ENCODE peak calls at places on chromosomes 6 and 20, in eight cellular contexts. One of them, this sample, is unnamed.

GRCh38 chr20:62362991-62363919 is 3.9 kb downstream of the LAMA5 start:
- DNase-seq in transverse colon: peak
- DNase-seq in prostate gland: peak
- DNase-seq in breast epithelium: no peak
- DNase-seq in heart left ventricle: peak
- DNase-seq in spleen: no peak
- DNase-seq in tibial nerve: no peak
- DNase-seq in uterus: peak
- DNase-seq in this sample: peak

GRCh38 chr6:3789018-3789895 is 37.7 kb upstream of the PXDC1 start:
- DNase-seq in spleen: no peak
- DNase-seq in transverse colon: no peak
- DNase-seq in tibial nerve: no peak
- DNase-seq in prostate gland: no peak
- DNase-seq in uterus: no peak
- DNase-seq in heart left ventricle: no peak
- DNase-seq in breast epithelium: no peak
- DNase-seq in this sample: no peak

GRCh38 chr6:16276991-16277981 is 38.9 kb downstream of the GMPR start:
- DNase-seq in prostate gland: peak
- DNase-seq in transverse colon: peak
- DNase-seq in uterus: peak
- DNase-seq in spleen: no peak
- DNase-seq in tibial nerve: peak
- DNase-seq in heart left ventricle: peak
- DNase-seq in breast epithelium: peak
- DNase-seq in this sample: peak

GRCh38 chr20:2365091-2365490 is 15.6 kb upstream of the TGM6 start:
- DNase-seq in tibial nerve: no peak
- DNase-seq in heart left ventricle: no peak
- DNase-seq in prostate gland: no peak
- DNase-seq in uterus: no peak
- DNase-seq in transverse colon: no peak
- DNase-seq in spleen: no peak
- DNase-seq in breast epithelium: no peak
- DNase-seq in this sample: no peak

GRCh38 chr6:148343028-148343374 is 363 bp downstream of the SASH1 start:
- DNase-seq in tibial nerve: no peak
- DNase-seq in breast epithelium: peak
- DNase-seq in uterus: peak
- DNase-seq in spleen: peak
- DNase-seq in heart left ventricle: peak
- DNase-seq in transverse colon: no peak
- DNase-seq in prostate gland: peak
- DNase-seq in this sample: no peak

GRCh38 chr20:43438578-43439316 is 18.9 kb upstream of the SRSF6 start:
- DNase-seq in breast epithelium: no peak
- DNase-seq in spleen: no peak
- DNase-seq in uterus: no peak
- DNase-seq in tibial nerve: no peak
- DNase-seq in prostate gland: no peak
- DNase-seq in transverse colon: no peak
- DNase-seq in heart left ventricle: no peak
- DNase-seq in this sample: no peak

GRCh38 chr6:19472168-19472567 is 365.0 kb upstream of the ID4 start:
- DNase-seq in transverse colon: no peak
- DNase-seq in spleen: no peak
- DNase-seq in heart left ventricle: no peak
- DNase-seq in uterus: no peak
- DNase-seq in tibial nerve: no peak
- DNase-seq in breast epithelium: no peak
- DNase-seq in prostate gland: no peak
- DNase-seq in this sample: no peak

GRCh38 chr6:51330971-51331370 is 512.3 kb downstream of the TFAP2B start:
- DNase-seq in transverse colon: no peak
- DNase-seq in uterus: no peak
- DNase-seq in breast epithelium: no peak
- DNase-seq in spleen: no peak
- DNase-seq in tibial nerve: no peak
- DNase-seq in prostate gland: no peak
- DNase-seq in heart left ventricle: no peak
- DNase-seq in this sample: no peak

GRCh38 chr20:50195524-50196120 is 5.0 kb downstream of the CEBPB start:
- DNase-seq in tibial nerve: no peak
- DNase-seq in prostate gland: no peak
- DNase-seq in uterus: no peak
- DNase-seq in breast epithelium: no peak
- DNase-seq in spleen: no peak
- DNase-seq in heart left ventricle: no peak
- DNase-seq in transverse colon: no peak
- DNase-seq in this sample: no peak

GRCh38 chr6:159108438-159108985 is 60.7 kb upstream of the FNDC1 start:
- DNase-seq in transverse colon: no peak
- DNase-seq in spleen: no peak
- DNase-seq in tibial nerve: no peak
- DNase-seq in prostate gland: no peak
- DNase-seq in heart left ventricle: no peak
- DNase-seq in breast epithelium: no peak
- DNase-seq in uterus: no peak
- DNase-seq in this sample: no peak

GRCh38 chr6:159105716-159106115 is 60.9 kb upstream of the TAGAP start:
- DNase-seq in spleen: no peak
- DNase-seq in breast epithelium: no peak
- DNase-seq in uterus: no peak
- DNase-seq in transverse colon: no peak
- DNase-seq in heart left ventricle: no peak
- DNase-seq in tibial nerve: no peak
- DNase-seq in prostate gland: no peak
- DNase-seq in this sample: no peak

GRCh38 chr6:159107451-159108260 is 61.5 kb upstream of the FNDC1 start:
- DNase-seq in tibial nerve: no peak
- DNase-seq in uterus: no peak
- DNase-seq in spleen: peak
- DNase-seq in heart left ventricle: no peak
- DNase-seq in transverse colon: peak
- DNase-seq in breast epithelium: no peak
- DNase-seq in prostate gland: no peak
- DNase-seq in this sample: no peak

GRCh38 chr6:159104931-159105330 is 60.1 kb upstream of the TAGAP start:
- DNase-seq in spleen: peak
- DNase-seq in breast epithelium: peak
- DNase-seq in tibial nerve: no peak
- DNase-seq in prostate gland: no peak
- DNase-seq in transverse colon: peak
- DNase-seq in heart left ventricle: no peak
- DNase-seq in uterus: no peak
- DNase-seq in this sample: no peak

GRCh38 chr6:159106627-159107241 is 61.9 kb upstream of the TAGAP start:
- DNase-seq in heart left ventricle: peak
- DNase-seq in spleen: peak
- DNase-seq in breast epithelium: peak
- DNase-seq in uterus: peak
- DNase-seq in prostate gland: peak
- DNase-seq in transverse colon: peak
- DNase-seq in tibial nerve: peak
- DNase-seq in this sample: peak
- TF ChIP-seq POLR2A in heart left ventricle: no peak
- TF ChIP-seq POLR2A in spleen: no peak
- TF ChIP-seq POLR2A in breast epithelium: no peak
- TF ChIP-seq POLR2A in uterus: no peak
- TF ChIP-seq POLR2A in prostate gland: no peak
- TF ChIP-seq POLR2A in transverse colon: peak
- TF ChIP-seq POLR2A in tibial nerve: no peak
- TF ChIP-seq POLR2A in this sample: no peak

GRCh38 chr6:135739288-135739687 is 112.2 kb upstream of the PDE7B start:
- DNase-seq in tibial nerve: no peak
- DNase-seq in breast epithelium: no peak
- DNase-seq in transverse colon: no peak
- DNase-seq in heart left ventricle: no peak
- DNase-seq in spleen: no peak
- DNase-seq in prostate gland: no peak
- DNase-seq in uterus: no peak
- DNase-seq in this sample: no peak

GRCh38 chr6:135748189-135748588 is 103.3 kb upstream of the PDE7B start:
- DNase-seq in spleen: no peak
- DNase-seq in uterus: no peak
- DNase-seq in prostate gland: no peak
- DNase-seq in breast epithelium: no peak
- DNase-seq in tibial nerve: no peak
- DNase-seq in transverse colon: no peak
- DNase-seq in heart left ventricle: no peak
- DNase-seq in this sample: no peak

GRCh38 chr6:135738646-135739045 is 112.9 kb upstream of the PDE7B start:
- DNase-seq in heart left ventricle: no peak
- DNase-seq in breast epithelium: no peak
- DNase-seq in tibial nerve: no peak
- DNase-seq in transverse colon: no peak
- DNase-seq in spleen: no peak
- DNase-seq in uterus: no peak
- DNase-seq in prostate gland: no peak
- DNase-seq in this sample: no peak

GRCh38 chr6:135740580-135740979 is 110.9 kb upstream of the PDE7B start:
- DNase-seq in spleen: no peak
- DNase-seq in heart left ventricle: no peak
- DNase-seq in tibial nerve: no peak
- DNase-seq in transverse colon: no peak
- DNase-seq in breast epithelium: no peak
- DNase-seq in prostate gland: no peak
- DNase-seq in uterus: no peak
- DNase-seq in this sample: no peak

GRCh38 chr6:135743476-135743875 is 108.0 kb upstream of the PDE7B start:
- DNase-seq in breast epithelium: no peak
- DNase-seq in tibial nerve: no peak
- DNase-seq in prostate gland: no peak
- DNase-seq in transverse colon: no peak
- DNase-seq in uterus: no peak
- DNase-seq in heart left ventricle: no peak
- DNase-seq in spleen: no peak
- DNase-seq in this sample: no peak
- TF ChIP-seq CTCF in breast epithelium: no peak
- TF ChIP-seq CTCF in tibial nerve: no peak
- TF ChIP-seq CTCF in prostate gland: no peak
- TF ChIP-seq CTCF in transverse colon: no peak
- TF ChIP-seq CTCF in uterus: no peak
- TF ChIP-seq CTCF in heart left ventricle: no peak
- TF ChIP-seq CTCF in spleen: no peak
- TF ChIP-seq CTCF in this sample: no peak

DNA sequence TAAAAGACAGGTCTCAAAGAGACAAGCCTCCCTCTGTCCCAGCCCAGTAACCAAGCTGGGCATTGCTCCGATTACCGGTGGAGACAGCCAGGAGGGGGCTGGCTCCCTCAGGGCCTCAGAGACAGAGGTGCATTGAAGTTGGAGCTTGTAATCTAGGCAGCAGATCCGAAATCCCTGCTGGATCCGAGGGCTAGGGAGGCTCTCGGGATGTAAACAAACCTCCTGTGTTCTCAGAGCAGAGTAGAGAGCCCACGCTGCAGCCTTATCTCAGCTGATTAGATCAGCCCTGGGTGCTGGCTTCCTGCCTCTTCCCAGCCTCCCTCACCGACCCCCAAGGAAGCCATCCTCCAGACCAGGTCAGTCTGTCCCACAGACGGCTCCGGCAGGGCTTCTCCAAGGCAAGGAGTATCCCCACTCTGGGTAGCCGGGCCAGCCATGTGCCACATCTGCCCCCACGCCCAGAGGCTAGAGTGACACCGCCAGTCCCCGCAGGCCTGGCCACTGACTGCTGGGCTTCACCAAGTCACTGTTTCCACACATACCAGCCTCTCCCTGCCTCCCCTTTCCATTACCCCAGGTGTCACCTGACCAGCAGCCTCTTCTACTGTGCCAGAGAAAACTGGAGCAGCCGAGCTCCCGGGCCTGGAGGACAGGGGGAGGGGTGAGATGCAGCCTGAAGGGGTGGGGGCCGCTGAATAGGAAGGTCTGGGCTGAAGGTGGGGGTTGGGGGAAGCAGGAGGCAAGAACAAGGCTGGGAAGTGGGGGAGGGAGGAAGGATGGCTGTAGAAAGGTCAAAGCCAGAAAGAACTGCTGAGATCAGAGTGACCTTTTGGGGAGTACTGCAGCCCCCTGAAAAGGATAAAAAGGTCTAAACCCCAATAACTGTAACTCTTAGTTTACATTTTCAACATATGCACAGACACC is 6.0 kb downstream of the SDC4 start:
- DNase-seq in heart left ventricle: peak
- DNase-seq in tibial nerve: no peak
- DNase-seq in spleen: no peak
- DNase-seq in transverse colon: peak
- DNase-seq in prostate gland: peak
- DNase-seq in uterus: peak
- DNase-seq in breast epithelium: peak
- DNase-seq in this sample: peak
- TF ChIP-seq POLR2A in heart left ventricle: peak
- TF ChIP-seq POLR2A in tibial nerve: peak
- TF ChIP-seq POLR2A in spleen: no peak
- TF ChIP-seq POLR2A in transverse colon: peak
- TF ChIP-seq POLR2A in prostate gland: peak
- TF ChIP-seq POLR2A in uterus: peak
- TF ChIP-seq POLR2A in breast epithelium: peak
- TF ChIP-seq POLR2A in this sample: peak

GRCh38 chr6:33201147-33201545 is 479 bp downstream of the SLC39A7 start:
- DNase-seq in prostate gland: no peak
- DNase-seq in uterus: no peak
- DNase-seq in tibial nerve: no peak
- DNase-seq in transverse colon: no peak
- DNase-seq in heart left ventricle: no peak
- DNase-seq in spleen: peak
- DNase-seq in breast epithelium: no peak
- DNase-seq in this sample: no peak

GRCh38 chr6:33200234-33201146 is at the start of the genes RXRB and SLC39A7:
- DNase-seq in heart left ventricle: peak
- DNase-seq in breast epithelium: peak
- DNase-seq in tibial nerve: peak
- DNase-seq in uterus: peak
- DNase-seq in spleen: peak
- DNase-seq in transverse colon: peak
- DNase-seq in prostate gland: peak
- DNase-seq in this sample: peak

GRCh38 chr6:33198853-33199436 is 1.5 kb downstream of the RXRB start:
- DNase-seq in heart left ventricle: no peak
- DNase-seq in breast epithelium: no peak
- DNase-seq in transverse colon: no peak
- DNase-seq in tibial nerve: no peak
- DNase-seq in uterus: no peak
- DNase-seq in spleen: peak
- DNase-seq in prostate gland: no peak
- DNase-seq in this sample: no peak

GRCh38 chr6:33198159-33198852 is 2.2 kb downstream of the RXRB start:
- DNase-seq in prostate gland: no peak
- DNase-seq in heart left ventricle: no peak
- DNase-seq in tibial nerve: no peak
- DNase-seq in uterus: no peak
- DNase-seq in breast epithelium: no peak
- DNase-seq in transverse colon: no peak
- DNase-seq in spleen: peak
- DNase-seq in this sample: no peak

GRCh38 chr6:33199687-33200233 is 705 bp downstream of the RXRB start:
- DNase-seq in breast epithelium: no peak
- DNase-seq in transverse colon: peak
- DNase-seq in spleen: peak
- DNase-seq in uterus: no peak
- DNase-seq in heart left ventricle: peak
- DNase-seq in tibial nerve: no peak
- DNase-seq in prostate gland: no peak
- DNase-seq in this sample: peak
- TF ChIP-seq CTCF in breast epithelium: no peak
- TF ChIP-seq CTCF in transverse colon: no peak
- TF ChIP-seq CTCF in spleen: no peak
- TF ChIP-seq CTCF in uterus: no peak
- TF ChIP-seq CTCF in heart left ventricle: no peak
- TF ChIP-seq CTCF in tibial nerve: no peak
- TF ChIP-seq CTCF in prostate gland: no peak
- TF ChIP-seq CTCF in this sample: no peak

This sample was measured in body of pancreas.